ENCODE peak calls at places on chromosomes 16 and 17, in ten cellular contexts. One of them, this sample, is unnamed.

GRCh38 chr17:59785091-59785799 is 77.8 kb downstream of the VMP1 start:
- DNase-seq in D341Med: no peak
- DNase-seq in OCI-LY7: no peak
- DNase-seq in ELF-1: no peak
- DNase-seq in Right ventricle myocardium superior: no peak
- DNase-seq in lower lobe of right lung: no peak
- DNase-seq in activated naive CD8-positive, alpha-beta T cell treated with anti-CD3 and anti-CD28 coated beads for 36 hours: no peak
- DNase-seq in fibroblast of pulmonary artery: no peak
- DNase-seq in LoVo: no peak
- DNase-seq in fibroblast of the conjunctiva: no peak
- DNase-seq in this sample: no peak

GRCh38 chr16:69513180-69513966 is 52.4 kb upstream of the NFAT5 start:
- DNase-seq in D341Med: no peak
- DNase-seq in OCI-LY7: no peak
- DNase-seq in ELF-1: peak
- DNase-seq in Right ventricle myocardium superior: no peak
- DNase-seq in lower lobe of right lung: no peak
- DNase-seq in activated naive CD8-positive, alpha-beta T cell treated with anti-CD3 and anti-CD28 coated beads for 36 hours: no peak
- DNase-seq in fibroblast of pulmonary artery: no peak
- DNase-seq in LoVo: peak
- DNase-seq in fibroblast of the conjunctiva: no peak
- DNase-seq in this sample: no peak

GRCh38 chr16:24102120-24102740 is 153.9 kb upstream of the CACNG3 start:
- DNase-seq in D341Med: no peak
- DNase-seq in OCI-LY7: no peak
- DNase-seq in ELF-1: peak
- DNase-seq in Right ventricle myocardium superior: no peak
- DNase-seq in lower lobe of right lung: no peak
- DNase-seq in activated naive CD8-positive, alpha-beta T cell treated with anti-CD3 and anti-CD28 coated beads for 36 hours: no peak
- DNase-seq in fibroblast of pulmonary artery: no peak
- DNase-seq in LoVo: no peak
- DNase-seq in fibroblast of the conjunctiva: no peak
- DNase-seq in this sample: no peak

GRCh38 chr17:4329838-4330237 is 36.6 kb downstream of the UBE2G1 start:
- DNase-seq in D341Med: no peak
- DNase-seq in OCI-LY7: no peak
- DNase-seq in ELF-1: no peak
- DNase-seq in Right ventricle myocardium superior: no peak
- DNase-seq in lower lobe of right lung: no peak
- DNase-seq in activated naive CD8-positive, alpha-beta T cell treated with anti-CD3 and anti-CD28 coated beads for 36 hours: no peak
- DNase-seq in fibroblast of pulmonary artery: peak
- DNase-seq in LoVo: no peak
- DNase-seq in fibroblast of the conjunctiva: peak
- DNase-seq in this sample: peak

GRCh38 chr17:79842656-79843474 is 3.6 kb upstream of the CBX4 start:
- DNase-seq in D341Med: peak
- DNase-seq in OCI-LY7: no peak
- DNase-seq in ELF-1: peak
- DNase-seq in Right ventricle myocardium superior: no peak
- DNase-seq in lower lobe of right lung: no peak
- DNase-seq in activated naive CD8-positive, alpha-beta T cell treated with anti-CD3 and anti-CD28 coated beads for 36 hours: peak
- DNase-seq in fibroblast of pulmonary artery: no peak
- DNase-seq in LoVo: no peak
- DNase-seq in fibroblast of the conjunctiva: no peak
- DNase-seq in this sample: no peak

GRCh38 chr16:17151335-17151734 is 319.4 kb downstream of the XYLT1 start:
- DNase-seq in D341Med: no peak
- DNase-seq in OCI-LY7: no peak
- DNase-seq in ELF-1: no peak
- DNase-seq in Right ventricle myocardium superior: no peak
- DNase-seq in lower lobe of right lung: no peak
- DNase-seq in activated naive CD8-positive, alpha-beta T cell treated with anti-CD3 and anti-CD28 coated beads for 36 hours: no peak
- DNase-seq in fibroblast of pulmonary artery: no peak
- DNase-seq in LoVo: no peak
- DNase-seq in fibroblast of the conjunctiva: no peak
- DNase-seq in this sample: no peak

GRCh38 chr17:68127914-68128313 is 92.4 kb downstream of the KPNA2 start:
- DNase-seq in D341Med: no peak
- DNase-seq in OCI-LY7: no peak
- DNase-seq in ELF-1: no peak
- DNase-seq in Right ventricle myocardium superior: no peak
- DNase-seq in lower lobe of right lung: no peak
- DNase-seq in activated naive CD8-positive, alpha-beta T cell treated with anti-CD3 and anti-CD28 coated beads for 36 hours: no peak
- DNase-seq in fibroblast of pulmonary artery: no peak
- DNase-seq in LoVo: no peak
- DNase-seq in fibroblast of the conjunctiva: no peak
- DNase-seq in this sample: no peak

GRCh38 chr17:6286239-6286638 is 148.7 kb downstream of the AIPL1 start:
- DNase-seq in D341Med: no peak
- DNase-seq in OCI-LY7: no peak
- DNase-seq in ELF-1: peak
- DNase-seq in Right ventricle myocardium superior: no peak
- DNase-seq in lower lobe of right lung: no peak
- DNase-seq in activated naive CD8-positive, alpha-beta T cell treated with anti-CD3 and anti-CD28 coated beads for 36 hours: no peak
- DNase-seq in fibroblast of pulmonary artery: no peak
- DNase-seq in LoVo: no peak
- DNase-seq in fibroblast of the conjunctiva: no peak
- DNase-seq in this sample: peak

GRCh38 chr17:46270032-46270431 is 24.9 kb upstream of the LRRC37A start:
- DNase-seq in D341Med: no peak
- DNase-seq in OCI-LY7: no peak
- DNase-seq in ELF-1: no peak
- DNase-seq in Right ventricle myocardium superior: no peak
- DNase-seq in lower lobe of right lung: no peak
- DNase-seq in activated naive CD8-positive, alpha-beta T cell treated with anti-CD3 and anti-CD28 coated beads for 36 hours: no peak
- DNase-seq in fibroblast of pulmonary artery: no peak
- DNase-seq in LoVo: no peak
- DNase-seq in fibroblast of the conjunctiva: no peak
- DNase-seq in this sample: no peak

GRCh38 chr16:66247516-66248089 is 118.9 kb upstream of the CDH5 start:
- DNase-seq in D341Med: no peak
- DNase-seq in OCI-LY7: no peak
- DNase-seq in ELF-1: no peak
- DNase-seq in Right ventricle myocardium superior: peak
- DNase-seq in lower lobe of right lung: no peak
- DNase-seq in activated naive CD8-positive, alpha-beta T cell treated with anti-CD3 and anti-CD28 coated beads for 36 hours: no peak
- DNase-seq in fibroblast of pulmonary artery: peak
- DNase-seq in LoVo: no peak
- DNase-seq in fibroblast of the conjunctiva: no peak
- DNase-seq in this sample: no peak

GRCh38 chr17:65953316-65954147 is 238.4 kb downstream of the CEP112 start:
- DNase-seq in D341Med: no peak
- DNase-seq in OCI-LY7: no peak
- DNase-seq in ELF-1: peak
- DNase-seq in Right ventricle myocardium superior: no peak
- DNase-seq in lower lobe of right lung: no peak
- DNase-seq in activated naive CD8-positive, alpha-beta T cell treated with anti-CD3 and anti-CD28 coated beads for 36 hours: no peak
- DNase-seq in fibroblast of pulmonary artery: no peak
- DNase-seq in LoVo: no peak
- DNase-seq in fibroblast of the conjunctiva: no peak
- DNase-seq in this sample: no peak

GRCh38 chr17:17406225-17406624 is 70.6 kb upstream of the MED9 start:
- DNase-seq in D341Med: no peak
- DNase-seq in OCI-LY7: no peak
- DNase-seq in ELF-1: no peak
- DNase-seq in Right ventricle myocardium superior: peak
- DNase-seq in lower lobe of right lung: no peak
- DNase-seq in activated naive CD8-positive, alpha-beta T cell treated with anti-CD3 and anti-CD28 coated beads for 36 hours: no peak
- DNase-seq in fibroblast of pulmonary artery: no peak
- DNase-seq in LoVo: no peak
- DNase-seq in fibroblast of the conjunctiva: no peak
- DNase-seq in this sample: no peak

GRCh38 chr16:2963611-2964415 is at the start of gene KREMEN2:
- DNase-seq in D341Med: peak
- DNase-seq in OCI-LY7: no peak
- DNase-seq in ELF-1: peak
- DNase-seq in Right ventricle myocardium superior: no peak
- DNase-seq in lower lobe of right lung: peak
- DNase-seq in activated naive CD8-positive, alpha-beta T cell treated with anti-CD3 and anti-CD28 coated beads for 36 hours: peak
- DNase-seq in fibroblast of pulmonary artery: no peak
- DNase-seq in LoVo: peak
- DNase-seq in fibroblast of the conjunctiva: no peak
- DNase-seq in this sample: peak

GRCh38 chr17:69523252-69523861 is 108.9 kb downstream of the MAP2K6 start:
- DNase-seq in D341Med: peak
- DNase-seq in OCI-LY7: peak
- DNase-seq in ELF-1: peak
- DNase-seq in Right ventricle myocardium superior: no peak
- DNase-seq in lower lobe of right lung: no peak
- DNase-seq in activated naive CD8-positive, alpha-beta T cell treated with anti-CD3 and anti-CD28 coated beads for 36 hours: no peak
- DNase-seq in fibroblast of pulmonary artery: peak
- DNase-seq in LoVo: peak
- DNase-seq in fibroblast of the conjunctiva: peak
- DNase-seq in this sample: peak

GRCh38 chr17:46916211-46916610 is 6.7 kb upstream of the GOSR2 start:
- DNase-seq in D341Med: no peak
- DNase-seq in OCI-LY7: no peak
- DNase-seq in ELF-1: no peak
- DNase-seq in Right ventricle myocardium superior: no peak
- DNase-seq in lower lobe of right lung: no peak
- DNase-seq in activated naive CD8-positive, alpha-beta T cell treated with anti-CD3 and anti-CD28 coated beads for 36 hours: no peak
- DNase-seq in fibroblast of pulmonary artery: no peak
- DNase-seq in LoVo: no peak
- DNase-seq in fibroblast of the conjunctiva: no peak
- DNase-seq in this sample: no peak